ENCODE peak calls at places on chromosome 11, in four cellular contexts. I is testis; G is CD8-positive, alpha-beta T cell; D is upper lobe of left lung. A is an unnamed sample.

GRCh38 chr11:29305456-29306232 is 711.2 kb downstream of the KCNA4 start:
- DNase-seq in G (no peak), D (no peak), I (no peak), A (no peak)

GRCh38 chr11:134062255-134063030 is 6.4 kb upstream of the JAM3 start:
- DNase-seq in I (peak), G (no peak), D (no peak), A (no peak)

GRCh38 chr11:118892964-118893363 is 9.3 kb downstream of the CXCR5 start:
- DNase-seq in G (peak), D (no peak), I (no peak), A (no peak)

GRCh38 chr11:69233761-69234136 is 60.2 kb upstream of the MYEOV start:
- DNase-seq in I (peak), D (no peak), G (no peak), A (no peak)

GRCh38 chr11:72238040-72238450 is 5.9 kb downstream of the PHOX2A start:
- DNase-seq in G (peak), D (peak), I (peak), A (no peak)

GRCh38 chr11:102229510-102230119 is 87.7 kb upstream of the BIRC3 start:
- DNase-seq in G (no peak), I (no peak), D (no peak), A (no peak)

GRCh38 chr11:119309411-119309810 is 7.5 kb downstream of the MCAM start:
- DNase-seq in D (peak), I (no peak), G (no peak), A (no peak)

GRCh38 chr11:8040261-8040920 is 40.6 kb upstream of the TUB start:
- DNase-seq in G (no peak), D (no peak), I (no peak), A (no peak)

GRCh38 chr11:71441251-71441650 is 6.9 kb downstream of the DHCR7 start:
- DNase-seq in D (no peak), I (no peak), G (no peak), A (no peak)

GRCh38 chr11:118659314-118659939 is 20.0 kb downstream of the TREH start:
- DNase-seq in G (peak), D (peak), I (peak), A (peak)

GRCh38 chr11:77879218-77879617 is 58.3 kb downstream of the AAMDC start:
- DNase-seq in G (no peak), D (no peak), I (peak), A (no peak)

GRCh38 chr11:85935751-85936150 is 80.6 kb downstream of the CCDC83 start:
- DNase-seq in G (no peak), D (peak), I (no peak), A (no peak)

GRCh38 chr11:24820541-24820940 is 323.7 kb downstream of the LUZP2 start:
- DNase-seq in D (no peak), G (no peak), I (no peak), A (no peak)

GRCh38 chr11:130523609-130524008 is 75.2 kb downstream of the ADAMTS15 start:
- DNase-seq in I (no peak), G (no peak), D (no peak), A (no peak)

GRCh38 chr11:65424200-65425104 is 1.9 kb downstream of the NEAT1 start:
- DNase-seq in D (peak), I (peak), G (peak), A (peak)

GRCh38 chr11:23201936-23202522 is 341.8 kb upstream of the CCDC179 start:
- DNase-seq in D (peak), G (no peak), I (no peak), A (no peak)
- TF ChIP-seq CTCF in D (no peak), G (no peak), I (no peak), A (no peak)

GRCh38 chr11:44994753-44995152 is 44.1 kb upstream of the TP53I11 start:
- DNase-seq in I (no peak), G (no peak), D (no peak), A (no peak)
- TF ChIP-seq CTCF in I (no peak), G (no peak), D (no peak), A (no peak)

DNA sequence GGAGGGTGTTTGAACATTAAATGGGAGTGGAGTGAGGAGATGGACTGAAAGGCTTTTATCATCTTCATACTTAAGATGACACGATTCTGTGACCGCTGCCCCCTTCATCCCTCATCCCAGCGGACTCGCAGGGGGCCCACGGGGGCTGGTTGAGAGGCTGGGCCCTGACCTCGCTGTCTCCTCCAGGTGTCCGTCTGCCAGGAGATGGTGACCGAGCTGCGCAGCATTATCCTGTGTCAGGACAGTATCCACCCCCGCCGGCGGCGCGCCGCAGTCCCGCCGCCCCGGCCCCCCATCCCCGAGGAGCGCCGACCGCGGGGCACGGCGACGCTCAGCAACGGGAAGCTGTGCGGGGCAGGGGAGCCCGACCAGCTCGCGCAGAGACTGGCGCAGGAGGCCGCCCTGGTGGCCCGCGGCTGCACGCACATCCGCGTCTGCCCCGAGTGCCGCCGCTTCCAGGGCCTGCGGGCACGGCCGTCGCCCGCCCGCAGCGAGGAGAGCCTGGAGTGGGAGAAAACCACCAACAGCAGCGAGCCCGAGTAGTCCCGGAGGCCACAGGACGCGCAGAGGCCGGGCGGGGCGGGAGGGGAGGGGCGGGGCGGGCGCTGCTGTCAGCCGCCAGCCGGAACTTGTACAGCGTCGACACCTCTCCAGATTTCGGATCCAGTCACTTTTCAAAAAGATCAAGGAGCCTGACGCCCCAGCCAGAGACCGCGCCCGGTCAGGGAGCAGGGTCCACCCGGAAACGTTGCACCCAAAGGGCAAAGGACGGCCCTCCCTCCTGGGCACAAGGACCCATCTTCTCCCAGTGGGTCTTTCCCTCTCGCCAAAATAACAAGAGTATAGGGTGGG is 38.0 kb upstream of the TBCEL start:
- DNase-seq in I (peak), D (peak), G (peak), A (no peak)
- TF ChIP-seq CTCF in I (peak), D (no peak), G (peak), A (no peak)

DNA sequence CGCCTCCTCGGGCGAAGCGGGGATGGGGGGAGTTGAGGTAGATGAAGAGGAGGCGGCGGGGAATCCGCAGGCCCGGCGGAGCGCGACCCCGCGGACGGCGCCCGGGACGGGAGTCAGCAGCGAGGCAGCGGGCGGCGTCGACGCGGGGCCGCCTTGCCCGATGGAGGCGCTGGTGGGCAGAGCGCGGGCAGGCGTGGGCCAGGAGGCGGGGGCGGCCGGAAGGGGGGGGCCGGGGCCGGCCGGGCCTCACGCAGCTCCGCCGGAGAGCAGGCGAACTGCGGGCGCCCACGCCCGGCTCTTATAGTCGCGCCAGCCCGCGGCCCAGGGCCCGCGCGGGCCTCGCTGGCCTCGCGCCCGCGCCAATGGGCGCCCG is at the start of gene IGF2:
- DNase-seq in D (peak), I (no peak), G (no peak), A (no peak)
- TF ChIP-seq CTCF in D (no peak), I (no peak), G (no peak), A (no peak)